ENCODE peak calls at places on chromosomes 3 and 15, in four cellular contexts. A is stimulated activated CD4-positive, alpha-beta T cell treated with anti-CD3 and anti-CD28 coated beads, Interleukin-2, amount 100 ng/mL, for 24 hours; N is nucleus accumbens; M is iPS DF 6.9. Q is an unnamed sample.

GRCh38 chr3:14373753-14374376 is 28.5 kb upstream of the SLC6A6 start:
- DNase-seq in M (no peak), N (no peak), A (no peak), Q (no peak)

GRCh38 chr3:100882571-100882981 is 110.6 kb downstream of the ABI3BP start:
- DNase-seq in M (no peak), N (no peak), A (no peak), Q (no peak)

GRCh38 chr3:105118905-105119304 is 247.8 kb upstream of the ALCAM start:
- DNase-seq in A (no peak), N (no peak), M (no peak), Q (no peak)

GRCh38 chr15:76991741-76992645 is 2.9 kb upstream of the PSTPIP1 start:
- DNase-seq in A (no peak), N (no peak), M (no peak), Q (no peak)

GRCh38 chr3:193812791-193813505 is 219.9 kb downstream of the OPA1 start:
- DNase-seq in N (no peak), A (no peak), M (peak), Q (peak)

GRCh38 chr15:38316311-38316710 is 63.7 kb downstream of the SPRED1 start:
- DNase-seq in A (no peak), N (no peak), M (no peak), Q (no peak)

GRCh38 chr15:99443056-99443756 is 122.6 kb upstream of the MEF2A start:
- DNase-seq in A (peak), N (no peak), M (no peak), Q (no peak)

GRCh38 chr3:70832035-70832795 is 519.8 kb upstream of the MDFIC2 start:
- DNase-seq in A (no peak), N (no peak), M (no peak), Q (no peak)

GRCh38 chr3:61704807-61705206 is 143.4 kb downstream of the PTPRG start:
- DNase-seq in N (no peak), M (no peak), A (no peak), Q (no peak)

GRCh38 chr15:68829068-68829467 is 8.4 kb upstream of the ANP32A start:
- DNase-seq in M (no peak), A (no peak), N (no peak), Q (no peak)

GRCh38 chr3:51559266-51559907 is 20.9 kb downstream of the RAD54L2 start:
- DNase-seq in N (no peak), A (no peak), M (no peak), Q (no peak)

GRCh38 chr3:133896002-133896761 is 500 bp upstream of the RAB6B start:
- DNase-seq in N (no peak), M (no peak), A (no peak), Q (no peak)

GRCh38 chr15:70114226-70114625 is 16.5 kb upstream of the TLE3 start:
- DNase-seq in M (no peak), N (no peak), A (no peak), Q (no peak)

GRCh38 chr3:192001217-192001616 is 540.3 kb downstream of the PYDC2 start:
- DNase-seq in A (no peak), M (no peak), N (no peak), Q (no peak)

GRCh38 chr15:46365612-46366011 is 730.8 kb downstream of the SQOR start:
- DNase-seq in A (no peak), M (no peak), N (no peak), Q (no peak)

GRCh38 chr3:133441867-133442270 is 42.0 kb downstream of the BFSP2 start:
- DNase-seq in M (no peak), N (no peak), A (peak), Q (no peak)

GRCh38 chr3:126270145-126270811 is 86.9 kb downstream of the KLF15 start:
- DNase-seq in M (no peak), N (no peak), A (no peak), Q (no peak)

GRCh38 chr3:117887896-117888295 is 1146.8 kb downstream of the IGSF11 start:
- DNase-seq in M (no peak), N (no peak), A (no peak), Q (no peak)

GRCh38 chr3:55668359-55668758 is 181.3 kb upstream of the WNT5A start:
- DNase-seq in M (no peak), N (no peak), A (no peak), Q (no peak)

GRCh38 chr15:64883097-64883581 is 28.6 kb upstream of the ANKDD1A start:
- DNase-seq in N (no peak), A (no peak), M (no peak), Q (no peak)

GRCh38 chr15:85112997-85113396 is 131.3 kb downstream of the PDE8A start:
- DNase-seq in A (no peak), N (no peak), M (no peak), Q (no peak)

GRCh38 chr3:47009225-47010049 is 30.0 kb downstream of the NBEAL2 start:
- DNase-seq in M (no peak), A (peak), N (peak), Q (no peak)

GRCh38 chr3:10551821-10552630 is 46.6 kb upstream of the ATP2B2 start:
- DNase-seq in N (no peak), A (peak), M (no peak), Q (no peak)

GRCh38 chr3:6091262-6091661 is 769.7 kb upstream of the GRM7 start:
- DNase-seq in M (no peak), A (no peak), N (no peak), Q (no peak)

GRCh38 chr3:16807441-16807840 is 77.3 kb upstream of the PLCL2 start:
- DNase-seq in M (no peak), A (no peak), N (no peak), Q (no peak)

GRCh38 chr3:149215474-149215873 is 6.2 kb downstream of the CP start:
- DNase-seq in A (no peak), N (no peak), M (no peak), Q (no peak)

GRCh38 chr3:15439476-15439875 is 12.1 kb downstream of the EAF1 start:
- DNase-seq in N (no peak), M (no peak), A (no peak), Q (no peak)

GRCh38 chr15:93179072-93179471 is 90.1 kb upstream of the RGMA start:
- DNase-seq in N (no peak), M (no peak), A (no peak), Q (no peak)

GRCh38 chr3:115698851-115699535 is 75.7 kb downstream of the GAP43 start:
- DNase-seq in A (no peak), M (peak), N (no peak), Q (peak)

GRCh38 chr3:78343221-78343620 is 1303.3 kb downstream of the ROBO2 start:
- DNase-seq in A (no peak), M (no peak), N (no peak), Q (no peak)

GRCh38 chr15:99996667-99997066 is 263.4 kb upstream of the LYSMD4 start:
- DNase-seq in M (no peak), A (no peak), N (no peak), Q (no peak)

GRCh38 chr3:171446801-171447578 is 13.2 kb downstream of the TNIK start:
- DNase-seq in N (no peak), A (no peak), M (no peak), Q (no peak)

GRCh38 chr3:122443090-122443489 is 27.2 kb upstream of the WDR5B start:
- DNase-seq in N (no peak), M (peak), A (no peak), Q (peak)

GRCh38 chr15:90059208-90059985 is 42.9 kb downstream of the IDH2 start:
- DNase-seq in M (no peak), N (no peak), A (peak), Q (peak)

GRCh38 chr3:181710581-181711255 is 1.0 kb upstream of the SOX2 start:
- DNase-seq in N (no peak), M (no peak), A (no peak), Q (no peak)

GRCh38 chr3:42376397-42376798 is 34.0 kb downstream of the LYZL4 start:
- DNase-seq in N (no peak), A (peak), M (no peak), Q (no peak)

GRCh38 chr3:36941658-36942057 is 3.2 kb downstream of the TRANK1 start:
- DNase-seq in A (no peak), N (no peak), M (no peak), Q (no peak)

GRCh38 chr15:87844031-87844430 is 412.5 kb downstream of the NTRK3 start:
- DNase-seq in M (no peak), A (no peak), N (no peak), Q (no peak)

Q was measured in iPS DF 19.7.